ENCODE peak calls at places on chromosomes 3 and 15, in four cellular contexts. One of them, this sample, is unnamed.

GRCh38 chr15:63857459-63857856 is 23.7 kb upstream of the HERC1 start:
- DNase-seq in activated CD4-positive, alpha-beta T cell treated with anti-CD3 and anti-CD28 coated beads, Interleukin-2, amount 50 U/mL, for 48 hours: no peak
- DNase-seq in GOT3: no peak
- DNase-seq in amniotic stem cell: no peak
- DNase-seq in this sample: no peak

GRCh38 chr3:49570033-49570654 is 15.9 kb downstream of the BSN start:
- DNase-seq in activated CD4-positive, alpha-beta T cell treated with anti-CD3 and anti-CD28 coated beads, Interleukin-2, amount 50 U/mL, for 48 hours: no peak
- DNase-seq in GOT3: no peak
- DNase-seq in amniotic stem cell: no peak
- DNase-seq in this sample: no peak

GRCh38 chr15:68792901-68793766 is 27.6 kb downstream of the ANP32A start:
- DNase-seq in activated CD4-positive, alpha-beta T cell treated with anti-CD3 and anti-CD28 coated beads, Interleukin-2, amount 50 U/mL, for 48 hours: no peak
- DNase-seq in GOT3: no peak
- DNase-seq in amniotic stem cell: no peak
- DNase-seq in this sample: no peak

GRCh38 chr3:163261056-163261455 is 1764.4 kb downstream of the OTOL1 start:
- DNase-seq in activated CD4-positive, alpha-beta T cell treated with anti-CD3 and anti-CD28 coated beads, Interleukin-2, amount 50 U/mL, for 48 hours: no peak
- DNase-seq in GOT3: no peak
- DNase-seq in amniotic stem cell: no peak
- DNase-seq in this sample: no peak

GRCh38 chr3:87873136-87873535 is 185.7 kb downstream of the CGGBP1 start:
- DNase-seq in activated CD4-positive, alpha-beta T cell treated with anti-CD3 and anti-CD28 coated beads, Interleukin-2, amount 50 U/mL, for 48 hours: no peak
- DNase-seq in GOT3: no peak
- DNase-seq in amniotic stem cell: no peak
- DNase-seq in this sample: no peak

GRCh38 chr3:153744884-153745283 is 376.3 kb upstream of the ARHGEF26 start:
- DNase-seq in activated CD4-positive, alpha-beta T cell treated with anti-CD3 and anti-CD28 coated beads, Interleukin-2, amount 50 U/mL, for 48 hours: no peak
- DNase-seq in GOT3: no peak
- DNase-seq in amniotic stem cell: no peak
- DNase-seq in this sample: no peak

GRCh38 chr3:188021041-188021440 is 132.9 kb upstream of the LPP start:
- DNase-seq in activated CD4-positive, alpha-beta T cell treated with anti-CD3 and anti-CD28 coated beads, Interleukin-2, amount 50 U/mL, for 48 hours: no peak
- DNase-seq in GOT3: no peak
- DNase-seq in amniotic stem cell: no peak
- DNase-seq in this sample: no peak

GRCh38 chr3:43372007-43372754 is 85.8 kb downstream of the SNRK start:
- DNase-seq in activated CD4-positive, alpha-beta T cell treated with anti-CD3 and anti-CD28 coated beads, Interleukin-2, amount 50 U/mL, for 48 hours: no peak
- DNase-seq in GOT3: no peak
- DNase-seq in amniotic stem cell: no peak
- DNase-seq in this sample: no peak

GRCh38 chr3:156010829-156011228 is 109.5 kb upstream of the KCNAB1 start:
- DNase-seq in activated CD4-positive, alpha-beta T cell treated with anti-CD3 and anti-CD28 coated beads, Interleukin-2, amount 50 U/mL, for 48 hours: no peak
- DNase-seq in GOT3: no peak
- DNase-seq in amniotic stem cell: no peak
- DNase-seq in this sample: no peak

GRCh38 chr3:142987080-142987700 is 14.2 kb upstream of the U2SURP start:
- DNase-seq in activated CD4-positive, alpha-beta T cell treated with anti-CD3 and anti-CD28 coated beads, Interleukin-2, amount 50 U/mL, for 48 hours: no peak
- DNase-seq in GOT3: no peak
- DNase-seq in amniotic stem cell: no peak
- DNase-seq in this sample: no peak

GRCh38 chr3:186732169-186732766 is 15.1 kb downstream of the KNG1 start:
- DNase-seq in activated CD4-positive, alpha-beta T cell treated with anti-CD3 and anti-CD28 coated beads, Interleukin-2, amount 50 U/mL, for 48 hours: peak; percentile 4
- DNase-seq in GOT3: no peak
- DNase-seq in amniotic stem cell: no peak
- DNase-seq in this sample: no peak

GRCh38 chr15:81184188-81184587 is 12.5 kb upstream of the IL16 start:
- DNase-seq in activated CD4-positive, alpha-beta T cell treated with anti-CD3 and anti-CD28 coated beads, Interleukin-2, amount 50 U/mL, for 48 hours: no peak
- DNase-seq in GOT3: no peak
- DNase-seq in amniotic stem cell: no peak
- DNase-seq in this sample: no peak

This sample was measured in ascending aorta.